ENCODE peak calls at places on chromosomes 7 and 10, in four cellular contexts. R, W, I and O are unnamed samples. For H3K9me3, the result is how much of the 10 kb centered on the place peaks cover.

GRCh38 chr10:70564113-70564725 is 38.3 kb downstream of the PRF1 start:
- DNase-seq in W (no peak), R (no peak), I (no peak), O (no peak)

GRCh38 chr7:84042110-84042539 is 152.5 kb downstream of the SEMA3A start:
- DNase-seq in R (no peak), W (no peak), I (no peak), O (no peak)

GRCh38 chr10:58517071-58517470 is 4.4 kb downstream of the BICC1 start:
- DNase-seq in I (no peak), R (no peak), W (no peak), O (no peak)

GRCh38 chr10:97355571-97355975 is 21.0 kb upstream of the FRAT2 start:
- DNase-seq in I (peak), R (no peak), W (no peak), O (peak)

GRCh38 chr7:30478349-30479228 is at the start of gene NOD1:
- DNase-seq in I (peak), R (peak), W (peak), O (peak)

GRCh38 chr7:7201583-7202374 is 19.4 kb downstream of the C1GALT1 start:
- DNase-seq in R (peak), W (no peak), I (no peak), O (no peak)

GRCh38 chr10:110664483-110665420 is 20.6 kb downstream of the RBM20 start:
- DNase-seq in R (no peak), W (no peak), I (no peak), O (no peak)

GRCh38 chr10:131063311-131063710 is 248.2 kb downstream of the TCERG1L start:
- DNase-seq in R (no peak), W (no peak), I (no peak), O (no peak)

GRCh38 chr7:158175779-158176178 is 411.8 kb downstream of the PTPRN2 start:
- DNase-seq in R (no peak), I (no peak), W (no peak), O (no peak)
- H3K9me3 ChIP-seq in R (under half), I (under half), W (under half), O (under half)

GRCh38 chr10:137031-137430 is 1.8 kb downstream of the ZMYND11 start:
- DNase-seq in W (no peak), R (no peak), I (no peak), O (no peak)

GRCh38 chr10:134205-134742 is 981 bp upstream of the ZMYND11 start:
- DNase-seq in I (peak), W (no peak), R (no peak), O (no peak)

GRCh38 chr10:134743-135600 is at the start of gene ZMYND11:
- DNase-seq in W (peak), R (peak), I (peak), O (peak)

GRCh38 chr10:136465-136762 is 1.2 kb downstream of the ZMYND11 start:
- DNase-seq in R (no peak), I (no peak), W (no peak), O (no peak)

DNA sequence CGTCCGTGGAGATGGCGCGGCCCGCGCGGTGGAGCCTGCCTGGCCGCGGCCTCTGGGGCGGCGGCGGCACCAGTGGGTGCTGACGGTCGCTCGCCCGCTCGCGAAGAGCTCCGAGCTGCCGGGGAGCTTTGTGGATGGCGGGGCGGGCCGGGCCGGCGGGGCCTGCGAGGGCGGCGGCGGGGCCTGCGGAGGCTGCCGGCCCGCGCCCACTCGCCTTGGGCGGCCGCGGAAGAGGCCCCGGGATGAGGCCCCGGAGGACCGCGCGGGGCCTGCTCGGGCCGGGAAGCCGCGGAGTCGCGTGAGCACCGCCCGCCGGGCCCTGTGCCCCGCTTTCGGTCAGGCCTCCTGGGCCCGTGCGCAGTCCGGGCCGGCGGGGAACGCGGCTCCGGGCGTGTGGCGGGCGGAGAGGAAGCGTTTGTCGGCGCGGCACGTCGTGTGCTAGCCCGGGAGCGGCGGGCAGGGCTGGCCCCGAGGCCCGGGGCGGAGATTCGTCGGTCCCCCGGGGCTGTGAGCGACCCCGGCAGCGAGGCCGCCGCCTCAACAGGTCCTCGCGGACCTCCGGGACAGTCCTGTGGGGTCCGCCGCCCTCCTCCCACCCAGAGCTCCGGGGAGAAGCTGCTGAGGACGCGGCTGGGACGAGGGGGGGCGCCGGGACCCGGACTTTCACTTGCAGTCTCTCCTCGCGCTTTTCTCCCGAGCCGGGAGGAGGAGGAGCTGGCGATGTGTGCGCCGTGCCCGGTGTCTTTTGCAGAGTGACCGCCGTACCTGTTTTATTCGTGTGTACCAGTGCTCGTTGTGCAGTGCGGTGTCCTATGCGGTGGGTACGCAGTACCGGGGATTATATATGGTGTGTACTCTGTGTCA is 578 bp downstream of the ZMYND11 start:
- DNase-seq in R (peak), W (peak), I (peak), O (peak)
- TF ChIP-seq POLR2A in R (no peak), W (peak), I (no peak), O (no peak)

GRCh38 chr7:6175642-6176041 is 96.8 kb downstream of the CYTH3 start:
- DNase-seq in R (no peak), I (no peak), W (peak), O (peak)

GRCh38 chr7:6171532-6172330 is 100.7 kb downstream of the CYTH3 start:
- DNase-seq in W (no peak), R (no peak), I (no peak), O (no peak)

GRCh38 chr7:6169805-6170520 is 102.5 kb downstream of the CYTH3 start:
- DNase-seq in I (no peak), R (no peak), W (no peak), O (no peak)

GRCh38 chr7:6170571-6171531 is 101.6 kb downstream of the CYTH3 start:
- DNase-seq in I (no peak), R (no peak), W (no peak), O (no peak)

GRCh38 chr7:6172331-6173295 is 99.8 kb downstream of the CYTH3 start:
- DNase-seq in R (no peak), I (no peak), W (no peak), O (no peak)
- H3K27ac ChIP-seq in R (no peak), I (no peak), W (no peak), O (no peak)

GRCh38 chr7:64429232-64429631 is 115.5 kb downstream of the ZNF736 start:
- DNase-seq in R (no peak), I (no peak), W (no peak), O (no peak)
- H3K9me3 ChIP-seq in R (under half), I (under half), W (under half), O (under half)

GRCh38 chr7:15566476-15566875 is 4.7 kb upstream of the AGMO start:
- DNase-seq in W (no peak), R (no peak), I (no peak), O (no peak)

GRCh38 chr7:15558747-15559146 is 3.1 kb downstream of the AGMO start:
- DNase-seq in R (no peak), I (no peak), W (no peak), O (peak)

GRCh38 chr7:15560968-15561367 is 847 bp downstream of the AGMO start:
- DNase-seq in I (no peak), W (no peak), R (no peak), O (no peak)

GRCh38 chr7:15557686-15558085 is 4.1 kb downstream of the AGMO start:
- DNase-seq in W (no peak), R (no peak), I (no peak), O (no peak)

GRCh38 chr7:15561840-15562239 is at the start of gene AGMO:
- DNase-seq in I (peak), W (peak), R (no peak), O (peak)
- TF ChIP-seq POLR2A in I (no peak), W (no peak), R (no peak), O (no peak)